ENCODE peak calls at places on chromosomes 7 and 10, in six cellular contexts. S is PC-3, K is neural crest cell, W is lower leg skin, X is RWPE1, M is glutamatergic neuron. D is an unnamed sample.

GRCh38 chr7:157043745-157044144 is 33.3 kb upstream of the MNX1 start:
- DNase-seq in S (no peak), K (no peak), W (peak), X (no peak), M (no peak), D (no peak)

GRCh38 chr10:129442866-129443265 is 24.2 kb upstream of the MGMT start:
- DNase-seq in S (no peak), K (no peak), W (no peak), X (no peak), M (no peak), D (no peak)

GRCh38 chr7:115747174-115747573 is 283.4 kb downstream of the TFEC start:
- DNase-seq in S (no peak), K (no peak), W (no peak), X (no peak), M (no peak), D (no peak)

GRCh38 chr7:64099656-64100531 is 54.7 kb downstream of the ZNF727 start:
- DNase-seq in S (no peak), K (no peak), W (no peak), X (no peak), M (no peak), D (no peak)

GRCh38 chr7:95245828-95246227 is 78.5 kb downstream of the PON1 start:
- DNase-seq in S (no peak), K (no peak), W (no peak), X (no peak), M (no peak), D (no peak)

GRCh38 chr10:76306859-76307258 is 875.4 kb downstream of the LRMDA start:
- DNase-seq in S (no peak), K (no peak), W (no peak), X (no peak), M (no peak), D (no peak)

GRCh38 chr7:76002822-76003221 is 8.4 kb upstream of the TMEM120A start:
- DNase-seq in S (no peak), K (no peak), W (no peak), X (no peak), M (no peak), D (no peak)

GRCh38 chr7:15317215-15317614 is 244.6 kb downstream of the AGMO start:
- DNase-seq in S (no peak), K (no peak), W (no peak), X (no peak), M (no peak), D (no peak)

GRCh38 chr10:66307826-66308225 is 618.0 kb upstream of the LRRTM3 start:
- DNase-seq in S (peak), K (no peak), W (no peak), X (no peak), M (no peak), D (no peak)

DNA sequence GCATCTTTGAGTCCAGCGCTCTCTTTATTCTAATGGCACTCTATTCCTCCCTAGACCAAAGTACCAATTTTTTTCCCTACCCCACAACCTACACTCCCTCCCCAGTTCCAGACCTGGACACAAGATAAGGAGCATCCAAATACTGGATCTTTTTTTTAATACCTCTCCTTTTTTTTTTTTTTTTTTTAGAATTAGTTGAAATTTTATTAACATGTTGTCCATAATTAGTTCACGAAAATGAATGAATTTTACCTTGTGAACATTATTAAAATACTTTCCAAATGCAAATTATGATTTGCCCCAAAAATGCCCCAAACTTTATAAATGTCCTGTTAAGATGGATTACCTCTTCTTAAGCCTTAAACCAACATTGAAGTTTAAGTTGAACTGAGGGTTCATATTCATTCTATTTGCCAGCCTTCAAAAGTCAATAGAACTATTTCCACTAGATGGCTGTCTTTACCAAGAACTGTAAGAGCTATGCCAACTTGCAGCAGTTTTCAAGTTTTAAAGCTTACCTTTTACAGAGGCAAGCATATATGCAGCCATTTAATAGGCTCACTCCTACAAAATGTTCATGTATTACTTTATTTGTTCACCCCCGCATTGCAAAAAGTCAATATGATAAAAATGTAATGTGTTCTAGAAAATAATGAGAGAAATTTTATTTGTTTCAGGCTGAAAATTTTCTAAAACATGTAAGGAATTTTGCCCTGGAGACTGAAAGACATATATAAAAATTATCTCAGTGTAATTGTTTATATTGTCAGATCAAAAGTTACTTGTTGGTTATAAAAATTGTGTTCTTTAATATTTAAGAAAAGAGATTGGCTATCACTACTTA is 39.7 kb upstream of the TNKS2 start:
- DNase-seq in S (peak), K (no peak), W (no peak), X (peak), M (no peak), D (no peak)
- TF ChIP-seq CTCF in S (peak), K (peak), W (no peak), X (peak), M (no peak), D (peak)

GRCh38 chr10:84139126-84140035 is at the start of gene GHITM:
- DNase-seq in S (peak), K (peak), W (peak), X (peak), M (peak), D (peak)
- TF ChIP-seq CTCF in S (no peak), K (peak), W (peak), X (peak), M (peak), D (no peak)

GRCh38 chr7:25841575-25841974 is 310.4 kb upstream of the NFE2L3 start:
- DNase-seq in S (no peak), K (no peak), W (no peak), X (no peak), M (no peak), D (no peak)

GRCh38 chr7:25844109-25844915 is 307.7 kb upstream of the NFE2L3 start:
- DNase-seq in S (no peak), K (no peak), W (no peak), X (no peak), M (no peak), D (no peak)

GRCh38 chr7:25842201-25842726 is 309.7 kb upstream of the NFE2L3 start:
- DNase-seq in S (no peak), K (no peak), W (no peak), X (no peak), M (no peak), D (no peak)

GRCh38 chr7:25845341-25845923 is 306.6 kb upstream of the NFE2L3 start:
- DNase-seq in S (no peak), K (no peak), W (no peak), X (no peak), M (no peak), D (no peak)

DNA sequence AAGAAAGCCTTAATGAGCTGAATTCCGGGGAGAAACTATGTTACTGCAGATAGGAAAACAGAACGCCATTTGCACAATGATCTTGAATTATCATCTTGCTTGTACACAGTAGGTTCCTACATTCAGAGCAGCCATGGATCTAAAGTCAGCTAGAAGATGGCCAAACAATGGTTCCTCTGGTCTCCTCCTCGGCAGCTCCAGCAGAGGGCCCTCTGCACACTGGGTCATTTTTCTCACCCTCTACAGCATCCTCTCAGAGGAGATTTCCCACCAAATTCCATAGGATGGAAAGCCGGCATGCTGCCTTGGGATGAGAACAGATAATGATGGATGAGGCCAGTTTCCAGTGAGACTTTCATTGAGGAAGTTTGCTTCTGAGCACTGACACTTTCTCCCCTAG is 308.5 kb upstream of the NFE2L3 start:
- DNase-seq in S (no peak), K (no peak), W (no peak), X (no peak), M (no peak), D (no peak)
- TF ChIP-seq CTCF in S (no peak), K (no peak), W (no peak), X (no peak), M (no peak), D (no peak)

GRCh38 chr10:74153123-74153522 is 2.1 kb downstream of the ADK start:
- DNase-seq in S (peak), K (no peak), W (no peak), X (peak), M (no peak), D (no peak)

GRCh38 chr10:74151879-74152722 is 1.1 kb downstream of the ADK start:
- DNase-seq in S (peak), K (no peak), W (no peak), X (no peak), M (no peak), D (no peak)

GRCh38 chr10:74153676-74154075 is 2.7 kb downstream of the ADK start:
- DNase-seq in S (no peak), K (no peak), W (no peak), X (no peak), M (no peak), D (no peak)

GRCh38 chr10:74150151-74151056 is at the start of gene AP3M1:
- DNase-seq in S (no peak), K (no peak), W (peak), X (peak), M (peak), D (peak)

DNA sequence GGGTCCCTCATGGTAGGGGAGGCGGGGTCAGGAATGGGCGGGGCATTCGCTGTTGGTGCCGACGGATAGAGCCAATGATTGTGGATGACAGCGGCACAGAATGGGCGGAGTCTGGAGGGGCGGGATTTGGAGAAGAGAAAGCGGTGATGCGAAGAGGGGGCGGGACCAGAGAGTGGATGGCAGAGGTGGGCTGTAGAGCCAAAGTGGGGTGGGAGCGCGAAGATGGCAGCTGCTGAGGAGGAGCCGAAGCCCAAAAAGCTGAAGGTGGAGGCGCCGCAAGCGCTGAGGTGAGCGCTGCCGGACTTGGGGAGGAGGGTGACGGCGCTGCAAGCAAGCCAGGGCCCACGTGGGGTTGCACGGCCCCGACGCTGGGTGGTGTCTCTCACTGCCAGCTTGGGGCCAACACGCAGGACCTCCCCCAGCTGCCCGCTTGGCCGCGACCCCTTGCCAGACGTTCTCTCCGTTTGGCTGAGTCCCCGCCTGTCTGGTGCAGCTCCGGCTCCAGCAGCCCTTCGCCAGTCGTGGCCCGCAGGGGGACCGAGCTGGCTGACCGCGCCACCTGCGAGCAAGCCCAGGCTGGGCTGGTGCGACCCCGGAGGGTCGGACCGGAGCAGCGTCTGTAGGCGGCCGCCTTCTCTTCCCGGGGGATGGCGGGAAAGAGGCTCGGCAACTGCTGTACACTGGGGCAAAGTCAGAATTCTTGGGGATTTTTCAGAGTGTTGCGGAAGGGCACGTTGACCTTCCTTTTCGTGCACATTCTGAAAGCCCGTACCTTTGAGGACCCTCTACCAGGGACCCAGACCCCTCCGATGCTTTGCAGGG is at the start of gene ADK:
- DNase-seq in S (peak), K (peak), W (peak), X (peak), M (peak), D (peak)
- TF ChIP-seq CTCF in S (peak), K (peak), W (no peak), X (peak), M (no peak), D (no peak)

GRCh38 chr7:1794888-1795542 is 124.9 kb downstream of the ELFN1 start:
- DNase-seq in S (no peak), K (no peak), W (no peak), X (no peak), M (no peak), D (no peak)

GRCh38 chr7:1800876-1801275 is 130.8 kb downstream of the ELFN1 start:
- DNase-seq in S (no peak), K (no peak), W (no peak), X (no peak), M (no peak), D (no peak)

GRCh38 chr7:1802899-1803298 is 132.8 kb downstream of the ELFN1 start:
- DNase-seq in S (no peak), K (no peak), W (no peak), X (no peak), M (no peak), D (no peak)

DNA sequence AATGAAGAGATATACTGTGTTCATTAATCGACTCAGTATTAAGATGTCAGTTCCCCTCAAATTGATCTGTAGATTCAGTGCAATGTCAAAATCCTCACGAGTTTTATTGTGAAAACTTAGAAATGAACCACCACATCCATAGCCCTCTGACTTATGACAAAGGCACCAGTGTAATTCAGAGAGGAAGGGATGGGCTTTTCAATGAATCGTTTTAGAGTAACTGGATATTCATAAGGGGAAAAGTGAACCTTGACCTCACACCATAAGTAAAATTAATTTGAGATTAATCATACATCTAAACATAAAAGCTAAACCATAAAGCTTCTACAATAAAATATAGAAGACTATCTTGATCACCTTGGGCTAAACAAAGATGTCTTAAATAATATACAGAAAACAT is 128.1 kb downstream of the ELFN1 start:
- DNase-seq in S (peak), K (no peak), W (no peak), X (no peak), M (no peak), D (no peak)
- TF ChIP-seq CTCF in S (no peak), K (no peak), W (no peak), X (no peak), M (no peak), D (no peak)

GRCh38 chr7:49001610-49002033 is 77.3 kb downstream of the CDC14C start:
- DNase-seq in S (peak), K (peak), W (no peak), X (peak), M (peak), D (no peak)
- TF ChIP-seq CTCF in S (peak), K (peak), W (no peak), X (peak), M (peak), D (peak)

GRCh38 chr7:98137826-98138151 is 31.1 kb downstream of the LMTK2 start:
- DNase-seq in S (no peak), K (no peak), W (no peak), X (no peak), M (no peak), D (no peak)

GRCh38 chr7:98136423-98136822 is 29.8 kb downstream of the LMTK2 start:
- DNase-seq in S (no peak), K (no peak), W (no peak), X (no peak), M (no peak), D (no peak)

GRCh38 chr7:98138679-98139078 is 32.0 kb downstream of the LMTK2 start:
- DNase-seq in S (no peak), K (no peak), W (no peak), X (no peak), M (no peak), D (no peak)

GRCh38 chr7:98135984-98136383 is 29.3 kb downstream of the LMTK2 start:
- DNase-seq in S (peak), K (no peak), W (no peak), X (no peak), M (no peak), D (no peak)

DNA sequence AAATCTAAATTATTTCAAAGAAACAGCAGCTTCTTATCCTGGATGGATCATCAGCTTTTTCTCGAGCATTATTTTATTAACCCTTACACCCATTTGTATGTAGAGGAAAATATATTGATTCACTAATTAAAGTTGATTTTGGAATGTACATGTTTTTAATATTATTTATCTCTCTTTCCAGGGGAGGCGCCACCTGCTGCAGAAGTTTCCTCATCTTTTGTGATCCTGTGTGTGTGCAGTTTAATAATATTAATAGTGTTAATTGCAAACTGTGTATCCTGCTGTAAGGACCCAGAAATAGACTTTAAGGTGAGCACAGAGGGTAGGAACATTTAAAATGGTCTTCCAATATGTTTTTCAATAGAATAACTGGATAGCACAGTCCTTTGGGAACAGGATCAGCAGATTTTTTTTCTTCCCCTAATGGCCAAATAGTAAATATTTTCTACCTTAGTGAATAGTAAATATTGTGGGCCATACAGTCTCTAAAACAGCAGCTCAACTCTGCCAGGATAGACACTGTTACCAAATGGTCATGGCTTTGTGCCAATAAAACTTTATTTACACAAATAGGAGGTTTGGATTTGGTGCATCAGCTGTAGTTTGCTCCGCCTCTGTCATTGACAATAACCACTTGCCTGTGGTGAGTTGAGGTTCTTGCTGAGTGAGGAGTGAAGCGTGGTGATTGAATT is 30.6 kb downstream of the LMTK2 start:
- DNase-seq in S (no peak), K (no peak), W (no peak), X (no peak), M (no peak), D (no peak)
- TF ChIP-seq CTCF in S (peak), K (no peak), W (no peak), X (peak), M (no peak), D (no peak)

D was measured in D721Med.